ENCODE peak calls at places on chromosomes 12 and 14, in seven cellular contexts. F is body of pancreas, P is heart left ventricle, H is ovary, D is uterus, A is stomach, Y is A549. S is an unnamed sample.

GRCh38 chr12:53659609-53660008 is 16.3 kb downstream of the ATP5MC2 start:
- DNase-seq in Y (no peak), P (no peak), F (no peak), H (no peak), A (no peak), D (no peak), S (no peak)

GRCh38 chr14:79298373-79298772 is 912.9 kb downstream of the DIO2 start:
- DNase-seq in D (no peak), P (no peak), F (no peak), H (no peak), A (no peak), Y (no peak), S (no peak)

GRCh38 chr14:59097681-59098080 is 90.8 kb upstream of the DAAM1 start:
- DNase-seq in Y (peak), H (no peak), P (no peak), D (no peak), F (no peak), A (no peak), S (no peak)

GRCh38 chr12:70719672-70720420 is 82.6 kb upstream of the PTPRB start:
- DNase-seq in F (peak), D (peak), Y (peak), A (no peak), H (no peak), P (peak), S (no peak)

GRCh38 chr12:171743-172705 is 41.9 kb downstream of the SLC6A12 start:
- DNase-seq in A (peak), Y (no peak), P (no peak), F (no peak), H (no peak), D (no peak), S (no peak)

GRCh38 chr14:105147701-105148603 is 20.6 kb downstream of the JAG2 start:
- DNase-seq in D (no peak), F (no peak), Y (no peak), A (no peak), P (peak), H (no peak), S (no peak)

GRCh38 chr14:34098045-34098984 is 147.4 kb upstream of the EGLN3 start:
- DNase-seq in Y (peak), A (peak), F (peak), H (peak), P (no peak), D (peak), S (no peak)

GRCh38 chr14:79056879-79057278 is 886.7 kb downstream of the NRXN3 start:
- DNase-seq in D (no peak), A (no peak), H (no peak), Y (no peak), F (no peak), P (no peak), S (no peak)

GRCh38 chr14:54814076-54814475 is 88.5 kb downstream of the GCH1 start:
- DNase-seq in H (no peak), F (no peak), D (no peak), A (no peak), P (no peak), Y (peak), S (peak)

GRCh38 chr14:80047761-80048160 is 163.5 kb downstream of the DIO2 start:
- DNase-seq in A (no peak), Y (no peak), P (no peak), D (no peak), F (no peak), H (no peak), S (no peak)

GRCh38 chr14:103867523-103867953 is 20.2 kb upstream of the PPP1R13B start:
- DNase-seq in P (peak), D (no peak), Y (no peak), H (no peak), A (peak), F (peak), S (no peak)

GRCh38 chr14:63203618-63204406 is 431 bp upstream of the RHOJ start:
- DNase-seq in D (peak), A (peak), F (peak), Y (peak), H (peak), P (peak), S (peak)

GRCh38 chr14:60183724-60184596 is 18.8 kb upstream of the DHRS7 start:
- DNase-seq in Y (peak), D (no peak), P (no peak), F (no peak), A (no peak), H (no peak), S (no peak)

GRCh38 chr14:92624764-92625163 is 111.2 kb downstream of the RIN3 start:
- DNase-seq in F (no peak), Y (no peak), D (no peak), H (no peak), A (no peak), P (no peak), S (no peak)

GRCh38 chr12:51397670-51398069 is 6.5 kb upstream of the GALNT6 start:
- DNase-seq in P (no peak), A (no peak), Y (no peak), D (no peak), F (no peak), H (no peak), S (no peak)

GRCh38 chr14:92631098-92631497 is 117.3 kb downstream of the LGMN start:
- DNase-seq in D (no peak), H (no peak), A (no peak), F (no peak), P (no peak), Y (no peak), S (no peak)

GRCh38 chr12:94563261-94563660 is 87.1 kb downstream of the TMCC3 start:
- DNase-seq in P (peak), H (no peak), Y (no peak), A (no peak), D (no peak), F (no peak), S (no peak)

GRCh38 chr12:82326905-82327503 is 31.2 kb downstream of the CCDC59 start:
- DNase-seq in F (no peak), A (no peak), D (no peak), Y (peak), P (no peak), H (no peak), S (no peak)

GRCh38 chr12:131348226-131349010 is 362.5 kb upstream of the SFSWAP start:
- DNase-seq in Y (no peak), A (no peak), P (no peak), D (no peak), F (no peak), H (peak), S (no peak)

GRCh38 chr12:57110189-57111045 is 745 bp downstream of the STAT6 start:
- DNase-seq in D (peak), H (peak), Y (peak), F (peak), P (peak), A (peak), S (no peak)

GRCh38 chr12:79512068-79512467 is 178.7 kb downstream of the PAWR start:
- DNase-seq in Y (peak), A (no peak), D (no peak), P (no peak), F (no peak), H (no peak), S (no peak)

GRCh38 chr14:75418779-75419768 is 8.7 kb upstream of the JDP2 start:
- DNase-seq in D (no peak), A (peak), Y (peak), P (peak), F (peak), H (no peak), S (no peak)

DNA sequence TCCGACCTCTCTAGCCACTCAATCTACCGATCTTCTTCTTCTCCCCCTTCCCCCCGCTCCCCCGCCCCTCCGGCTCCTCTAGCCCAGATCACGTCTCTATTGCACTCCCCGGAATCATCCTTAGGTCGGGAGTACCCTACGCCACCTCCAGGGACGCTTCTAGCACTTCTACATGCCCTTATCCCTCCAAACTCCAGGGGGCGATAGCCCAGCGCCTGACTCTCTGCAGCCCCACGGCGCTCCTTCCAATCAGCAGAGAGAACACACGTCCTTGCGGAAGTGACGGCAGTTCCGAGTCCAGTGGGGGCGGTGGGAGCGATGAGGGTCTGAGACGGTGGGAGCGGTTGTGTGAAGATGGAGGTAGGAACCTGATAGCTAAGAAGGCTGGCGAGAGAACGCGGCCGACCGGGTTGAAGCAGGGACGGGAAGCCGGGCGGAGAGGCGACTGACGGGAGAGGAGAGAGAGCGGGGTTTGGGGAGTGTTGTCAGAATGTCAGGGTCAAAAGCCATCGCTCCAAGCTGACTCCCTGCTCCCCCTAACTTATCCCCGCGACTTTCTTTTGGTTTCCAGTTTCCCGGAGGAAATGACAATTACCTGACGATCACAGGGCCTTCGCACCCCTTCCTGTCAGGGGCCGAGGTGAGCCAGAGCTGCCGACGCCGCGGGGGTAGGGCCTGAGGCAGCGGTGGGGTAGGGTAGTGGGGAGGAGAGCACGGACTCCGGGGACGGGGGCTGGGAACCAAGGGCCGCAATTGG is at the start of the genes RAB2B and TOX4:
- DNase-seq in A (peak), F (peak), D (peak), Y (peak), H (peak), P (peak), S (peak)
- TF ChIP-seq POLR2A in A (peak), F (peak), D (peak), Y (peak), H (peak), P (peak), S (peak)

DNA sequence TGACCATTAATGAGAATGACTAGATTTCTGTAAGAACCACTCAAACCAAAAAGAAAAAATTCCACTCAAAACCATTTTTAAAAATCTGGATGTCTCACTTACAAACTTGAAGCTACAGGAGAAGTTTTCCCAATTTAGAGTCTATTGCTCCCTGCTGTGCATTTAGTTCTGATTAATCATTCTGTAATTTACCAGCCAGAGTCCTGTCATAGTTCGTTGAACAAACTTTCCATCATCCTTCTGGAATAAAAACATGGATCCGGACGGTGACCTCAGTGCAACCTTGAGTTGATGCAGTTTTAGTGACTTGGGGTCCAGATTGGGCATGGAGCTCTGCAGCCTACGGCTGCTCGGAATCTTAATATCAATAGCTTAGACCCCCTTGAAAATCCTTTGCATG is 73.4 kb downstream of the PRMT8 start:
- DNase-seq in F (no peak), D (no peak), Y (no peak), P (no peak), H (no peak), A (no peak), S (no peak)
- TF ChIP-seq POLR2A in F (no peak), D (no peak), Y (no peak), P (no peak), H (no peak), A (no peak), S (no peak)

GRCh38 chr12:132827763-132828703 is 636 bp downstream of the GOLGA3 start:
- DNase-seq in D (peak), F (peak), P (peak), A (peak), H (peak), Y (peak), S (peak)
- TF ChIP-seq POLR2A in D (no peak), F (no peak), P (no peak), A (no peak), H (no peak), Y (no peak), S (no peak)

GRCh38 chr12:6816598-6816997 is 5.0 kb upstream of the GPR162 start:
- DNase-seq in H (no peak), D (no peak), A (no peak), Y (no peak), F (no peak), P (peak), S (no peak)

GRCh38 chr12:6817056-6817455 is 4.6 kb upstream of the GPR162 start:
- DNase-seq in H (no peak), F (no peak), D (no peak), P (no peak), A (no peak), Y (no peak), S (no peak)

GRCh38 chr12:6818246-6819006 is 3.2 kb upstream of the GPR162 start:
- DNase-seq in A (no peak), Y (no peak), P (no peak), D (no peak), F (peak), H (peak), S (no peak)

GRCh38 chr12:6819069-6820030 is 2.3 kb upstream of the GPR162 start:
- DNase-seq in Y (no peak), D (no peak), F (no peak), A (no peak), P (no peak), H (no peak), S (no peak)

GRCh38 chr12:6817662-6818157 is 3.9 kb upstream of the GPR162 start:
- DNase-seq in F (no peak), H (no peak), D (no peak), Y (no peak), A (no peak), P (no peak), S (no peak)
- TF ChIP-seq POLR2A in F (no peak), H (no peak), D (no peak), Y (no peak), A (no peak), P (no peak), S (no peak)

GRCh38 chr12:103748002-103748401 is 93.0 kb downstream of the NT5DC3 start:
- DNase-seq in A (no peak), D (no peak), H (no peak), P (no peak), F (no peak), Y (no peak), S (no peak)

GRCh38 chr12:103748875-103749274 is 92.2 kb downstream of the NT5DC3 start:
- DNase-seq in H (no peak), Y (no peak), A (no peak), P (no peak), D (no peak), F (no peak), S (no peak)

GRCh38 chr12:103755425-103755824 is 85.6 kb downstream of the NT5DC3 start:
- DNase-seq in D (no peak), P (no peak), H (no peak), A (no peak), F (no peak), Y (no peak), S (no peak)

GRCh38 chr12:103751171-103751570 is 89.9 kb downstream of the NT5DC3 start:
- DNase-seq in F (no peak), H (no peak), A (no peak), Y (peak), D (no peak), P (no peak), S (no peak)

DNA sequence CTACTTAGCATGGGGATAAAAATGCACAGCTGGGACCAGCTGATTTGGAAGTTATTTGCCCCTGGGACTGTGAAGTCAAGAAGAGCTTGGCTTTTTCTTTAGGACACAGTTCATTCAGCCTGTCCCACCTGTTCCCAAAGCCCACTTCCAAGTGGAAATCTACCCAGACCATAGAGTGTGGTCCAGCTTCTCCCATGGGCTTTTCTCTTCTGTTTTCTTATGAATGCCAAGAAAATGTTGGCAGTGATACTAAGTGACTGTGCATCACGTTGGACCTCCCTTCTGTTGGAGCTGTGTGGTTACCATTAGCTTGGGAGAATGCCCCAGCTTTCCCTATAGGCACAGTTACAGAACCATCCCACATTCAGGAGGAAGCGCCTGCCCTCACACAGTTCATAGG is 89.4 kb downstream of the NT5DC3 start:
- DNase-seq in H (no peak), A (no peak), Y (no peak), D (no peak), F (no peak), P (no peak), S (no peak)
- TF ChIP-seq POLR2A in H (no peak), A (no peak), Y (no peak), D (no peak), F (no peak), P (no peak), S (no peak)

GRCh38 chr12:52521175-52521574 is 981 bp upstream of the KRT5 start:
- DNase-seq in A (peak), F (peak), Y (no peak), D (no peak), H (no peak), P (no peak), S (no peak)

GRCh38 chr12:52521581-52522266 is 1.5 kb upstream of the KRT5 start:
- DNase-seq in H (no peak), F (no peak), A (no peak), P (no peak), Y (no peak), D (no peak), S (no peak)

GRCh38 chr12:52524241-52524897 is 4.2 kb upstream of the KRT5 start:
- DNase-seq in P (no peak), D (no peak), A (no peak), Y (no peak), F (no peak), H (no peak), S (no peak)

GRCh38 chr12:52523825-52524224 is 3.6 kb upstream of the KRT5 start:
- DNase-seq in H (no peak), P (no peak), Y (no peak), A (no peak), F (no peak), D (no peak), S (no peak)

GRCh38 chr12:52522346-52523011 is 2.3 kb upstream of the KRT5 start:
- DNase-seq in D (no peak), Y (no peak), P (no peak), H (no peak), A (no peak), F (peak), S (peak)
- TF ChIP-seq POLR2A in D (no peak), Y (no peak), P (no peak), H (no peak), A (no peak), F (peak), S (no peak)